ENCODE peak calls at places on chromosomes 6 and 20, in eight cellular contexts. S is fibroblast of lung, A is left ventricle myocardium inferior, Z is stomach, H is GM20000, K is GM23338, W is lower lobe of right lung, O is AG04450. I is an unnamed sample.

GRCh38 chr6:144278659-144279314 is 6.3 kb upstream of the UTRN start:
- DNase-seq in O (no peak), H (no peak), W (no peak), Z (no peak), K (peak), S (no peak), A (no peak), I (no peak)

GRCh38 chr20:49999329-49999728 is 16.5 kb downstream of the SNAI1 start:
- DNase-seq in Z (no peak), S (no peak), O (no peak), K (no peak), H (peak), A (no peak), W (no peak), I (peak)

GRCh38 chr6:80733645-80734044 is 627.2 kb downstream of the BCKDHB start:
- DNase-seq in O (no peak), H (no peak), K (no peak), Z (no peak), S (peak), W (no peak), A (no peak), I (no peak)

GRCh38 chr6:151782560-151782959 is 24.9 kb upstream of the ESR1 start:
- DNase-seq in O (no peak), K (no peak), S (no peak), W (no peak), H (no peak), A (no peak), Z (no peak), I (no peak)

GRCh38 chr6:20038805-20039204 is 173.5 kb downstream of the MBOAT1 start:
- DNase-seq in Z (no peak), W (no peak), A (no peak), O (no peak), S (peak), K (no peak), H (no peak), I (no peak)

GRCh38 chr6:107699191-107700015 is 124.7 kb downstream of the SCML4 start:
- DNase-seq in W (no peak), S (no peak), Z (no peak), K (no peak), O (no peak), A (no peak), H (no peak), I (no peak)

GRCh38 chr6:112249489-112249888 is 4.9 kb downstream of the LAMA4 start:
- DNase-seq in S (peak), W (no peak), K (no peak), O (no peak), H (no peak), A (no peak), Z (no peak), I (no peak)

GRCh38 chr6:127855542-127856159 is 45.2 kb downstream of the THEMIS start:
- DNase-seq in Z (no peak), W (no peak), H (no peak), S (no peak), A (no peak), O (no peak), K (peak), I (peak)

GRCh38 chr6:29628419-29629281 is 4.3 kb downstream of the GABBR1 start:
- DNase-seq in K (peak), O (peak), W (peak), Z (peak), A (peak), S (peak), H (peak), I (peak)

GRCh38 chr20:37430778-37431460 is 85.0 kb downstream of the SRC start:
- DNase-seq in K (no peak), Z (no peak), H (no peak), S (no peak), O (no peak), A (no peak), W (no peak), I (no peak)

GRCh38 chr6:101539510-101540245 is 146.2 kb downstream of the GRIK2 start:
- DNase-seq in S (peak), H (no peak), Z (no peak), W (no peak), K (no peak), A (no peak), O (no peak), I (no peak)

GRCh38 chr6:73542882-73543281 is 22.1 kb upstream of the EEF1A1 start:
- DNase-seq in A (no peak), H (no peak), Z (no peak), K (no peak), O (no peak), S (no peak), W (no peak), I (no peak)

GRCh38 chr6:73547046-73547445 is 26.2 kb upstream of the EEF1A1 start:
- DNase-seq in A (no peak), O (no peak), K (no peak), S (no peak), H (no peak), W (no peak), Z (no peak), I (no peak)

GRCh38 chr6:73548458-73549446 is 27.9 kb upstream of the EEF1A1 start:
- DNase-seq in A (no peak), K (no peak), O (no peak), Z (no peak), W (no peak), H (no peak), S (no peak), I (no peak)
- TF ChIP-seq CTCF in A (no peak), K (peak), O (no peak), Z (no peak), W (no peak), H (no peak), S (no peak), I (no peak)

GRCh38 chr6:49457771-49458170 is 5.3 kb downstream of the MMUT start:
- DNase-seq in O (no peak), W (no peak), Z (no peak), H (no peak), S (peak), K (no peak), A (no peak), I (no peak)

GRCh38 chr6:49454787-49455709 is 8.0 kb downstream of the MMUT start:
- DNase-seq in K (no peak), W (no peak), A (no peak), O (no peak), Z (no peak), S (no peak), H (no peak), I (no peak)

DNA sequence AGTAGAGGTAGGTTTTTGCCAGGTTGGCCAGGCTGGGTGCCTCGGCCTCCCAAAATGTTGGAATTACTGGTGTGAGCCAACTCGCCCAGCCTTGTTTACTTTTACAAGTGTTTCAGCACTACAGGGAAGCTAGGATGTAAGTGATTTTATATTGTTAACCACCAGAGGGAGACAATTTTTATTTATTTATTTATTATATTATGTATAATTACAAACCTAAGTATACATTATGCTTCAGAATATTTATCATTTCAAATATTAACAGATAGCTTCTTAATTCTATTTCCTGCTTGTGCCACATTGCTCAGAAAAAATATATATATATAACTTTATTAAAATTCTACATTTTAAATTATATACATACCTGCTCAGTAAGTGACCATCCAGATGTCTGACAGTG is 9.8 kb downstream of the MMUT start:
- DNase-seq in A (no peak), S (no peak), Z (no peak), K (peak), H (no peak), O (no peak), W (no peak), I (no peak)
- TF ChIP-seq CTCF in A (peak), S (peak), Z (peak), K (no peak), H (no peak), O (peak), W (peak), I (peak)

GRCh38 chr6:28399370-28400121 is at the start of gene ZSCAN12:
- DNase-seq in H (peak), K (peak), Z (peak), A (peak), W (peak), S (peak), O (peak), I (peak)
- TF ChIP-seq CTCF in H (peak), K (peak), Z (no peak), A (peak), W (peak), S (peak), O (peak), I (peak)

GRCh38 chr20:61597996-61598395 is 345.9 kb downstream of the CDH4 start:
- DNase-seq in A (no peak), O (no peak), Z (no peak), W (peak), H (no peak), K (no peak), S (no peak), I (no peak)

GRCh38 chr20:61600061-61600460 is 348.0 kb downstream of the CDH4 start:
- DNase-seq in Z (no peak), H (no peak), A (no peak), O (no peak), W (no peak), S (no peak), K (no peak), I (no peak)

GRCh38 chr20:61598586-61598985 is 346.5 kb downstream of the CDH4 start:
- DNase-seq in S (no peak), H (no peak), A (no peak), Z (no peak), K (no peak), W (peak), O (no peak), I (no peak)

GRCh38 chr20:61601361-61601760 is 349.3 kb downstream of the CDH4 start:
- DNase-seq in K (no peak), H (no peak), O (no peak), Z (no peak), W (no peak), A (no peak), S (no peak), I (no peak)

DNA sequence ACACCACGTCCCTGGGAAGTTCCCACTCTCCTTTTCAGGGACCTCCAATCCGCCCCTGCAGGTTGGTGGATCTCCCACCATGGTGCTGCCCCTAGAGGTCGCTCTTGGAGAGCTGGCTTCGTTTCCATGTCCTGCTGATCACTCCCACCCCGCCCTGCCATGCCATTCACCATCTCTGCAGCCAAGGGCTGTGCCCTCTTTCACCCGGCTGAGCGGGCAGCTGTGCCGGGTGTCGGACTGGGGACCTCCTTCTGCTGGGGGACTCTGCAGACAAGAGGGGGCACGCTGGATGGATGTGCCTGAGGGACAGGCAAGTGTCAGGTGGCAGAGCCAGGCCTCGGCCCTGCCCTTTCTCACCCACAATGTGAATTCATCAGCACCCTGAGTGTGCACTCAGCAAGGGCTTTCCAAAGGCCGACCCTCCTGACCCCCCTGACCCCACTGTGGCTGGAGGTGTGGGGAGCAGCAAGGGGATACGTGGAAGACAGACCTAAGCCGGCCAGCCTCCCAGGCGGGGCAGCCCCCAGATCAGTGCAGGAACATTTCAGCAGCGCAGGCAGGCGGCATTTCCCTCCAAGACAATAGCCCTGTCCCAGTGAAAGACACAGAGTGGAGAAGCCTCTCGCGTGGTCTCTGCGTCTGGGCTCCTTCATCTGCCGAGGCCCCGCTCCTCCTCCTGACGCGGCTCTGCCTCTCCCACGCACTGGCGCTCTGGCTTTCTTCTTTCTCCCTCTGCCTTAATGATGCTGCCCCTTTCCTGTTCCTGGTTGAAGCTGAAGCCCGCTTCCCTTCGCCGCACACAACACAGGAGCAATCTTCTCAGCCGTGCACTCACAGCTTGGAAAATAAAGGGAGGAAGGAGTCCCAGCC is 347.2 kb downstream of the CDH4 start:
- DNase-seq in A (no peak), O (no peak), Z (no peak), W (peak), K (peak), S (no peak), H (no peak), I (peak)
- TF ChIP-seq CTCF in A (no peak), O (no peak), Z (no peak), W (no peak), K (peak), S (no peak), H (no peak), I (no peak)

DNA sequence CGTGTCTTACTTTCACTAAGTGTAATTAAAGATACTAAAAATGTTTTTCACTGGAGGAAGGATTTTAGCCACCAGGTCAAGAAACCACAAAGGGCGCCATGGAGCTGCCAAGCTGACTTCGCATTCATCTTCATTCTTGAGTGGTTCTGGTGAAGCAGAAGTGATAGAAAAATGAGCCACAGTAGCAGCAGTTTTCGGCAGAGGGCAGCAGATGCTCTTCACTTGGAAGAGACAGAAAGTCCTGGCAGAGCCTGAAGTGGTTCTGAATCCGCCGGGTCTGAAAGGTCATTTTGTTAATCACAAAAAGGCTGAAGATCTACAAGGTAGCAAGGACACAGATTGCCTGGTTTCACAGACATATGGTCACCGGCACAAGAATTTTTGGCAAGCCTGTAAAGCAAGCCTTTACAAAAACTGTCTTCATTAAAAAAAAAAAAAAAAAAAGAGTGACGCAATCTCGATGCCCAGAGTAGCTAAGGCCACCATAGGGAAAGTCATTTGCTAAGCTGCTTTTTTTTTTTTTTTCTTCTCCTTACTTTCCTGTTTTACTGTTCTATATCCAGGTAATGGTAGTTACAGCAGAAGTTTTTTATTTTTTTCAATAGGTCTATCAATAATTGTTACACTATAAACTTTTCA is 345.1 kb upstream of the AGPAT4 start:
- DNase-seq in Z (no peak), K (peak), A (peak), O (no peak), S (peak), W (no peak), H (no peak), I (no peak)
- TF ChIP-seq CTCF in Z (no peak), K (peak), A (peak), O (peak), S (peak), W (peak), H (no peak), I (no peak)

GRCh38 chr20:22974354-22974753 is 60.8 kb upstream of the SSTR4 start:
- DNase-seq in K (peak), H (peak), S (no peak), W (no peak), Z (peak), A (no peak), O (no peak), I (peak)
- TF ChIP-seq CTCF in K (peak), H (peak), S (no peak), W (peak), Z (peak), A (peak), O (peak), I (peak)

DNA sequence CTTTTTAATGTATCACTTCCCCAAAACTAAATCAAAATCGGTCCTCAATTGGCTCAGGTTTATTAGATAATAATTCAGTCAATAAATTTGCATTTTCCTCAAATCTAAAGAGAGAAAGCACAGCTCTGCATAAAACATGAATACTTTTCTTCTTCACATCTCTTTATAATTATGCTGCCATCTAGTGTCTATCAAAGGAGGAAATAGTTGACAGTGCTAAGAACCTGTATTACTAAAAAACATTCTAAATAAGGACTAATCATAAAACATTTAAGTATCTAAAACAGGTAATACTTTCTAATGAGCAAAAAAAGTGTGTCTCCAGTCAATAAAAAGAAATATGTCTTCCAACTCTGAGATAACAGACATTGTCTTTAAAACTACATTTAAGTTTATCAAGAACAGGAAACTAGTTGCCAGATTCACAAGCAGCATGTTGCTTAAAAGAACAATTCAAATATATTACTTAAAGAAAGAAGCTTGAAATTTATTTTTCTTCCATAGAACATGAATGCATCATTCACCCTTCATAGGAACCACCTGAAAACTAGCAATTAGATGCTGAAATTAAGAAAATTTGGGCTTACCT is 56.5 kb upstream of the DST start:
- DNase-seq in H (peak), O (no peak), S (no peak), Z (no peak), K (no peak), W (no peak), A (no peak), I (no peak)
- TF ChIP-seq CTCF in H (peak), O (peak), S (peak), Z (peak), K (no peak), W (peak), A (peak), I (peak)

GRCh38 chr20:20462185-20462584 is 94.3 kb downstream of the INSM1 start:
- DNase-seq in A (no peak), W (no peak), K (peak), S (no peak), Z (no peak), H (no peak), O (no peak), I (no peak)

GRCh38 chr20:20466341-20466879 is 98.5 kb downstream of the INSM1 start:
- DNase-seq in Z (no peak), A (no peak), H (peak), O (no peak), S (peak), K (no peak), W (no peak), I (peak)

GRCh38 chr20:20461526-20461925 is 93.6 kb downstream of the INSM1 start:
- DNase-seq in K (peak), A (no peak), H (no peak), O (no peak), W (no peak), S (no peak), Z (no peak), I (no peak)

GRCh38 chr20:20463933-20464374 is 96.0 kb downstream of the INSM1 start:
- DNase-seq in A (no peak), W (no peak), O (no peak), Z (no peak), K (peak), S (peak), H (peak), I (no peak)

GRCh38 chr20:20465259-20465658 is 97.4 kb downstream of the INSM1 start:
- DNase-seq in H (no peak), Z (no peak), O (no peak), K (peak), S (no peak), A (no peak), W (no peak), I (no peak)
- TF ChIP-seq CTCF in H (no peak), Z (no peak), O (peak), K (peak), S (peak), A (no peak), W (no peak), I (no peak)

DNA sequence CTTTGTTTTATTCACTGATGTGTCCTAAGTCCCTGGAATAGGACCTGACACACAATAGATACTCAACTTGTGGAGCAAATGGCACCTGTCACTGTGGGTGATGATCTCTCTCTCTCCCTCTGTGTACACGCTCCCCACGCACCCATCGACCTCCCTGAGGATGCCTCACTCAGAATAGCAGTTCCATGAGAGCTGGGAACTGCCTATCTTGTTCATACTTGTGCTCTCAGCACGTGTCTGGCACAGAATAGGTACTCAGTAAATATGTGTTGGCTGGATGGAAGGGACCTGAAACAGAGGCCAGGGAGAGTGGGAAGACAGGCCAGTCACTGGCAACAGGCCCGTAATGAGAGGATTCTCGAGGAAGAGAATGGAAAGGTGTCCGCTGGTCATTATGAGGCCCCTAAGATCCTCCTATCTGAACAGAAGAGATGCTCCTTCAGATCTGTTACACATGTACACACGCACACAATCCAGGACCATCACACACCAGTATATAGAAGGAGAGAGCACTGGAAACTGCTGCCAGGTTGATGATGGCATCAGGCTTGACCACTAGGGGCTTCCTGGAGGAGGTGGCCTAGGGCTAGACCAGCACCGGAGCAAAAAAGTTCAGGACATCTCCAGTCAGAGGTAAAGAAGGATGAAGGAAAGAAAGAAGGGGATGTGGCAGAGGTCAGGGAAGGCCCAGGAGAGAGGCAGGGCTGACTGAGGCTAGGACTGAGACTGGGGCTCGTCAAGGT is 30.9 kb downstream of the VEGFA start:
- DNase-seq in K (peak), Z (no peak), S (no peak), H (no peak), O (no peak), W (no peak), A (no peak), I (no peak)
- TF ChIP-seq CTCF in K (peak), Z (no peak), S (no peak), H (no peak), O (peak), W (no peak), A (no peak), I (no peak)